ENCODE peak calls at places on chromosomes 16 and 17, in eight cellular contexts. Q, F, L, O, C, T, E and H are unnamed samples.
A peak's percentile ranks its signal among the peaks of the same experiment; 100 is the strongest.

GRCh38 chr16:278863-279366 is 1.5 kb upstream of the ARHGDIG start:
- DNase-seq in Q (no peak), F (peak; percentile 6), L (peak; percentile 73), O (peak; percentile 50), C (peak; percentile 81), T (no peak), E (no peak), H (no peak)

GRCh38 chr16:23768581-23768980 is 13.8 kb downstream of the CHP2 start:
- DNase-seq in Q (no peak), F (no peak), L (no peak), O (no peak), C (no peak), T (no peak), E (peak; percentile 39), H (no peak)

GRCh38 chr16:79270011-79270410 is 330.5 kb downstream of the MAF start:
- DNase-seq in Q (no peak), F (no peak), L (no peak), O (no peak), C (no peak), T (no peak), E (no peak), H (no peak)

GRCh38 chr16:54936086-54936978 is 5.7 kb downstream of the IRX5 start:
- DNase-seq in Q (no peak), F (no peak), L (no peak), O (peak; percentile 22), C (no peak), T (no peak), E (no peak), H (no peak)

GRCh38 chr17:67725232-67726206 is 7.8 kb downstream of the NOL11 start:
- DNase-seq in Q (no peak), F (no peak), L (no peak), O (no peak), C (peak; percentile 65), T (no peak), E (no peak), H (no peak)

GRCh38 chr16:74735162-74735452 is 34.4 kb upstream of the MLKL start:
- DNase-seq in Q (no peak), F (no peak), L (no peak), O (no peak), C (no peak), T (no peak), E (no peak), H (no peak)

GRCh38 chr17:10628756-10629155 is 28.4 kb downstream of the MYH3 start:
- DNase-seq in Q (no peak), F (no peak), L (no peak), O (no peak), C (no peak), T (no peak), E (no peak), H (no peak)

GRCh38 chr17:73334771-73335513 is 23.1 kb upstream of the CDC42EP4 start:
- DNase-seq in Q (no peak), F (no peak), L (no peak), O (no peak), C (no peak), T (no peak), E (no peak), H (no peak)

GRCh38 chr16:29315046-29315445 is 91.5 kb downstream of the NPIPB11 start:
- DNase-seq in Q (no peak), F (peak; percentile 25), L (no peak), O (no peak), C (no peak), T (no peak), E (no peak), H (no peak)

GRCh38 chr16:72740346-72740745 is 307.6 kb downstream of the ZFHX3 start:
- DNase-seq in Q (no peak), F (no peak), L (no peak), O (no peak), C (no peak), T (no peak), E (no peak), H (no peak)

GRCh38 chr16:72935896-72936295 is 112.0 kb downstream of the ZFHX3 start:
- DNase-seq in Q (no peak), F (peak; percentile 28), L (no peak), O (no peak), C (no peak), T (peak; percentile 59), E (no peak), H (no peak)

DNA sequence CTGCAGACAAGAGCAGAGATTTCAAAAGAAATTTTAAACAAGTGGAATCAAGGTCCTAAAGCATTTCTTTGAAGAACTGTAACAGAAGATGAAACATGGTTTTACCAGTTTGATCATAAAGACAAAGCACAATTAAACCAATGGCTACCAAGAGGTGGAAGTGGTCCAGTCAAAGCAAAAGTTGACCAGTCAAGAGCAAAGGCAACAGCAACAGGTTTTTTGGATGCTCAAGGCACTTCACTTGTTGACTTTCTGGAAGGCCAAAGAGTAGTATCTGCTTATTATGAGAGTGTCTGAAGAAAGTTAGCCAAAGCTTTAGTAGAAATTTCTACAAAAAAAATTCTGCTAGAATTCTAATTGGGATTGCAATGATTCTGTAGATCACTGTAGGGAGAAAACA is 5.3 kb downstream of the DDX52 start:
- DNase-seq in Q (no peak), F (no peak), L (no peak), O (no peak), C (no peak), T (no peak), E (no peak), H (no peak)
- H3K27ac ChIP-seq in Q (no peak overlapping the region), F (no peak overlapping the region), L (no peak overlapping the region), O (no peak overlapping the region), C (no peak overlapping the region), T (no peak overlapping the region), E (no peak overlapping the region), H (no peak overlapping the region)

GRCh38 chr17:38877130-38877851 is 7.4 kb downstream of the LASP1 start:
- DNase-seq in Q (no peak), F (no peak), L (peak; percentile 35), O (no peak), C (peak; percentile 68), T (no peak), E (no peak), H (peak; percentile 52)

GRCh38 chr17:38875477-38876080 is 5.7 kb downstream of the LASP1 start:
- DNase-seq in Q (no peak), F (no peak), L (no peak), O (peak; percentile 50), C (no peak), T (no peak), E (no peak), H (no peak)

GRCh38 chr17:38881600-38882191 is 11.8 kb downstream of the LASP1 start:
- DNase-seq in Q (no peak), F (peak; percentile 88), L (peak; percentile 59), O (peak; percentile 97), C (peak; percentile 58), T (peak; percentile 74), E (no peak), H (no peak)

GRCh38 chr17:38883592-38884526 is 14.0 kb downstream of the LASP1 start:
- DNase-seq in Q (no peak), F (no peak), L (no peak), O (peak; percentile 87), C (peak; percentile 38), T (no peak), E (no peak), H (no peak)

DNA sequence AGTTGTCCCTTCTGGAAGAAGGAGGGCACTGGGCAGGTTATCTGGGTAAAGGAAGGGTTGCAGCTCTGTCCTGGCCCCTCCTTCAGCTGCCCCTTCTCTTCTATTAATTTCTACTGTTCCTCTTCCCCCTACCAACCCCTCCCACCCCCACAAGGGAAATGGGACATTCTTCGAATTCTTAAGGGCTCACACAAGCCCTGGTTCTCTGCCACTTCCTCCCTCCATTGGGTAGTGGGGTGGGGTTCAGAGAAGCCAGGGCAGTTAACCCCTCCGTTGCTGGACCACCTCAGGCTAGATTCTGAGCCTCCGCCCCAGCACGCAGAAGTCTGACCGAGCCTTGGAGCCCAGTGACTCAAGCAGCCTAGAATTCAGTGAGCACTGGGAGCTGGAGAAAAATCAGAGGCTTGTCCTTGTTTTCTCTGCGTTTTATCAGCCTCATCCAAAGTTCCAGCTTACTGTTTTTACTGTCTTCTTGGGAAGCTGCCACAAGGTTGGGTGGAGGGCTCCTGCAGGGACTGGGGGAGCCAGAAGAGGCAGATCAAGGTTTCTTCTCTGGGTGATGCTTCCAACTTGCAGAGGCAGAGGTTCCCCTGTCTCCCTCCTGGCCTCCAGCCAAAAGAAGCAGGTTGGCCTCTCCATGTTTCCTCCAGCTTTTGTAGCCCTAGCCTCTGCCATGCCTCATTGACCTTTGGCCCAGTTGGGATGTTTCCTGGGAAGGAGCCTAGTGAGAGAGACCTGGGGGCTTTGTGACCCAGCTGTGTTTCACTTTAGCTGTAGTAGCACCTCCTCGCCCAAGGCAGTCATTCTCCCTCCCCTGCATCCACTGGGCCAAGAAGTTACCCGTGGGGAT is 10.2 kb downstream of the LASP1 start:
- DNase-seq in Q (no peak), F (peak; percentile 86), L (peak; percentile 58), O (peak; percentile 87), C (peak; percentile 50), T (no peak), E (peak; percentile 76), H (peak; percentile 33)
- H3K27ac ChIP-seq in Q (peak overlapping the region; percentile 91), F (peak overlapping the region; percentile 29), L (peak overlapping the region; percentile 3), O (peak overlapping the region; percentile 88), C (no peak overlapping the region), T (peak overlapping the region; percentile 63), E (peak overlapping the region; percentile 63), H (no peak overlapping the region)

DNA sequence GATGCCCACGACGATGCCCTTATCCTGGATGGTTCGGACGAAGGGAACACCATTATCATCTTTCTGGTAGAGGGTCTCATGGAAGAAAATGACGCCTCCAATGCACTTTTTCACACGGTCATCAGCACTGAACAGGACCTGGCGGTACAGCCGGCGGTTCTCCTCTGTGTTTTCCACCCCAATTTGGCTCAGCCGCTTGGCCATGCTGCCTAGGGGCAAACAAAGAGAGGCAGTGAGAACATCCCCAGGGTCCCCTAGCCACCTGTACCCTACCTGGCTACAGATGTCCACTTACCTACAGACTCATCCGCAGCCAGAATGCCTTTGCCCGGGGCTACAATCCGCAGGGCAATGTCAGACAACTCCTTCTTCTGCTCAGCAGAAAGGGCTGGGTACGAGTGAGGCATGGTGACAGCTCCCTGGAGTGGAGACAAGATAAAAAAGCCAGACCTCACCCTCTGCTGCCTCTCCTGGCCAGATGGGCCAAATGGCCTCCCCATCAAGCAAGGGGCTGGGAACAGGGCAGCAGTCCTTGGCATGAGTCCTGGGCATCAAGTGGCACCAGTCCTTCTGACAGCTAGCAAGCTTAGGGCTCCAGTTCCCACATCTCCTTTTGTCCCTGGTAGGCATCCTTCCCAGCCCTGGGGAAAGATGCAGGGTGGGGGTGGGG is 1.4 kb downstream of the ALDOC start:
- DNase-seq in Q (no peak), F (no peak), L (no peak), O (no peak), C (no peak), T (no peak), E (no peak), H (no peak)
- H3K27ac ChIP-seq in Q (no peak overlapping the region), F (no peak overlapping the region), L (no peak overlapping the region), O (no peak overlapping the region), C (no peak overlapping the region), T (no peak overlapping the region), E (no peak overlapping the region), H (no peak overlapping the region)

DNA sequence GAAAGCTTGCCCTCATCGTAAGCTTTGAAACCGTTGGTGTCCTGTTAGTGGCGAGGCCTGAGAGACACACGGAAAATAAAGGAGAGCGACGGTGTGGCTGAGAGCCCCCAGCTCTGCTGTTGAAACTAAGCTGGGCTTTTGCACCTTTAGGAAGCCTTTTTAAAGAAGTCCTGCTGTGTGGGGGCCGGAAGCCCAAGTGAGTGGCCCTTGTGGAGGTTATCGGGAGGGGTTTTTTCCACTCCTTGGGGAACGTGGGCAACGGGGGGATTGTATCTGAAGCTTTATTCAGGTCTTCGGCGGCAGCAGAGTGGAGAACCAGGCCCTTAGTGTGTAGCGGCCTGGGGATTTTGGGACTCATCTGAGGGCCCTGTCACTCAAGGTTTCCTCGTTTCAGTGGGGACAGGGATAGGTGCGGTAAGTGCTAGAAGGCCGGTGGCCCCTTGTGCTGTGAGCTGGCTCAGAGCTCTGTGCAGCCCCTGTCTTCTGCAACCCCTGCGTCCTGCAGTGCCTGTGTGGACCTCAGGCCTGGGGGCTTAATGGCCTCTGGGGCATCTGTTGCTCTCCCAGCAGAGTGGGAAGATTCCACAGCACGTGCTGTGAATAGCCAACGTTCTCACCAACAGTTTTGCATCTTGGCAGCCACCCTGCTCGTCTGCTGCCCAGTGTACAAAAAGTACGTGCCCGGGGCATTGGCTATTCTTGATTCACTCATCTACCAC is 4.7 kb downstream of the FOXC2 start:
- DNase-seq in Q (no peak), F (no peak), L (no peak), O (no peak), C (no peak), T (no peak), E (no peak), H (no peak)
- H3K27ac ChIP-seq in Q (no peak overlapping the region), F (no peak overlapping the region), L (no peak overlapping the region), O (no peak overlapping the region), C (no peak overlapping the region), T (peak overlapping the region; percentile 97), E (peak overlapping the region; percentile 98), H (no peak overlapping the region)